ENCODE peak calls at places on chromosomes 3 and 15, in five cellular contexts. One of them, this sample, is unnamed.

GRCh38 chr3:58522759-58523425 is 14.1 kb downstream of the ACOX2 start:
- DNase-seq in HFF-Myc: no peak
- DNase-seq in osteoblast: no peak
- DNase-seq in H9: no peak
- DNase-seq in nephron progenitor cell: no peak
- DNase-seq in this sample: no peak

GRCh38 chr3:123816673-123817207 is 67.4 kb downstream of the MYLK start:
- DNase-seq in osteoblast: no peak
- DNase-seq in HFF-Myc: peak
- DNase-seq in H9: no peak
- DNase-seq in nephron progenitor cell: no peak
- DNase-seq in this sample: peak

GRCh38 chr15:96043586-96044171 is 286.8 kb upstream of the NR2F2 start:
- DNase-seq in nephron progenitor cell: no peak
- DNase-seq in H9: no peak
- DNase-seq in osteoblast: no peak
- DNase-seq in HFF-Myc: no peak
- DNase-seq in this sample: no peak

GRCh38 chr3:43770426-43771103 is 79.8 kb downstream of the ABHD5 start:
- DNase-seq in H9: no peak
- DNase-seq in osteoblast: no peak
- DNase-seq in HFF-Myc: no peak
- DNase-seq in nephron progenitor cell: no peak
- DNase-seq in this sample: no peak

GRCh38 chr3:37861540-37862051 is at the start of gene CTDSPL:
- DNase-seq in HFF-Myc: no peak
- DNase-seq in osteoblast: peak
- DNase-seq in H9: peak
- DNase-seq in nephron progenitor cell: peak
- DNase-seq in this sample: no peak

GRCh38 chr15:59838900-59839299 is 149.8 kb upstream of the BNIP2 start:
- DNase-seq in nephron progenitor cell: no peak
- DNase-seq in osteoblast: no peak
- DNase-seq in HFF-Myc: no peak
- DNase-seq in H9: no peak
- DNase-seq in this sample: peak

GRCh38 chr15:78461171-78461881 is 23.3 kb downstream of the IREB2 start:
- DNase-seq in osteoblast: no peak
- DNase-seq in H9: no peak
- DNase-seq in HFF-Myc: no peak
- DNase-seq in nephron progenitor cell: no peak
- DNase-seq in this sample: no peak

GRCh38 chr3:114128826-114129225 is 50.0 kb downstream of the DRD3 start:
- DNase-seq in H9: no peak
- DNase-seq in nephron progenitor cell: no peak
- DNase-seq in osteoblast: no peak
- DNase-seq in HFF-Myc: no peak
- DNase-seq in this sample: no peak

GRCh38 chr15:29942144-29942543 is 119.9 kb upstream of the TJP1 start:
- DNase-seq in H9: no peak
- DNase-seq in HFF-Myc: no peak
- DNase-seq in nephron progenitor cell: no peak
- DNase-seq in osteoblast: no peak
- DNase-seq in this sample: no peak

GRCh38 chr3:106943071-106943470 is 434.2 kb upstream of the CCDC54 start:
- DNase-seq in H9: no peak
- DNase-seq in HFF-Myc: no peak
- DNase-seq in nephron progenitor cell: no peak
- DNase-seq in osteoblast: no peak
- DNase-seq in this sample: no peak

GRCh38 chr15:100205549-100206295 is 136.1 kb downstream of the ADAMTS17 start:
- DNase-seq in osteoblast: no peak
- DNase-seq in HFF-Myc: no peak
- DNase-seq in nephron progenitor cell: no peak
- DNase-seq in H9: no peak
- DNase-seq in this sample: no peak

GRCh38 chr15:62125763-62126162 is 39.3 kb downstream of the C2CD4B start:
- DNase-seq in nephron progenitor cell: no peak
- DNase-seq in H9: no peak
- DNase-seq in HFF-Myc: no peak
- DNase-seq in osteoblast: no peak
- DNase-seq in this sample: no peak

GRCh38 chr15:31080618-31081017 is 20.9 kb downstream of the TRPM1 start:
- DNase-seq in H9: peak
- DNase-seq in osteoblast: peak
- DNase-seq in HFF-Myc: no peak
- DNase-seq in nephron progenitor cell: peak
- DNase-seq in this sample: peak

GRCh38 chr15:83570756-83571155 is 83.2 kb upstream of the ADAMTSL3 start:
- DNase-seq in nephron progenitor cell: no peak
- DNase-seq in osteoblast: no peak
- DNase-seq in HFF-Myc: no peak
- DNase-seq in H9: no peak
- DNase-seq in this sample: no peak

GRCh38 chr15:83569341-83569740 is 84.6 kb upstream of the ADAMTSL3 start:
- DNase-seq in H9: no peak
- DNase-seq in HFF-Myc: no peak
- DNase-seq in nephron progenitor cell: no peak
- DNase-seq in osteoblast: no peak
- DNase-seq in this sample: no peak

GRCh38 chr15:83574345-83574744 is 79.6 kb upstream of the ADAMTSL3 start:
- DNase-seq in H9: no peak
- DNase-seq in HFF-Myc: no peak
- DNase-seq in osteoblast: no peak
- DNase-seq in nephron progenitor cell: no peak
- DNase-seq in this sample: no peak

GRCh38 chr15:83567318-83567717 is 86.6 kb upstream of the ADAMTSL3 start:
- DNase-seq in HFF-Myc: no peak
- DNase-seq in osteoblast: no peak
- DNase-seq in nephron progenitor cell: no peak
- DNase-seq in H9: no peak
- DNase-seq in this sample: no peak

DNA sequence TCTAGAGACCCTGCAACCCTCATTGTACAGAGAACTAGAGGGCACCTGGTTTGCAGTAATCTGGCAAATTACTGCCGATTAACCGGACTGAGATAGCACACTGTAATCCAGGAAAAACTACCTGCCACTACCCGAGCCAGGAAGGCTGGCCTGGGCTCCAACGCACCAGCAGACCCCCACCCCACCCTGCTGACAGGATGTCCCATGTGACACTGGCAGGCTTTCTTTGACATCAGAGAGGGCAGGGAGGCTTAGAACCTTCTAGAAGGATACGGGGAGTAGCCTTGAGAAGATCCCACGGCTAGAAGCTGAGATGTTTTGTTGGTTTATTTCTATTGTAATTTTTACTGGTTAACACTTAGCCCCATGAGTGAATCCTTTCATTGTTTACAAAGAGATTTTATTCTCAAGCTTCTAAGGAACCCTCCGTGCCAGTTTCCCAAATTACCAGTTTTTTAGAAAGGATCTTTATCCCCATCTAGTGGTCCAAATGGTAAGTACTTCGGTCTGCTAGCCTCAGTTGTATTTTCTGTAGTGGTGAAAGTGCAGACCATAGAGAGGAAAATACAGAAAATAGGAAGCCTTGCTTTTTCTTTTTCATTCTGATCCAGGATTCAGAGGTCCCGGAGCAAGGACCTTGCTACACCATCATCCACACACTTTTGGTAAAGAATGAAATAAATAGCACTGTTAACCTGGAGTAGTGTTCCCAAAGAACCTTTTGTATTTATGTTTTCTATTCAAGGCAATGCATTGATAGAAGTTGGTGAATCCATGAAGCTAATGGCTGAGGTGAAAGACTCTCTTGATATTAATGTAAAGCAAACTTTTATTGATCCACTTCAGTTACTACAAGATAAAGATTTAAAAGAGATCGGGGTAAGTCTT is 81.9 kb upstream of the ADAMTSL3 start:
- DNase-seq in H9: no peak
- DNase-seq in osteoblast: peak
- DNase-seq in HFF-Myc: peak
- DNase-seq in nephron progenitor cell: no peak
- DNase-seq in this sample: no peak
- TF ChIP-seq CTCF in H9: peak
- TF ChIP-seq CTCF in osteoblast: peak
- TF ChIP-seq CTCF in HFF-Myc: peak
- TF ChIP-seq CTCF in nephron progenitor cell: peak
- TF ChIP-seq CTCF in this sample: peak

GRCh38 chr3:65635661-65636060 is 403.1 kb downstream of the MAGI1 start:
- DNase-seq in H9: no peak
- DNase-seq in nephron progenitor cell: no peak
- DNase-seq in HFF-Myc: no peak
- DNase-seq in osteoblast: no peak
- DNase-seq in this sample: no peak

GRCh38 chr3:65636326-65636725 is 402.4 kb downstream of the MAGI1 start:
- DNase-seq in osteoblast: no peak
- DNase-seq in nephron progenitor cell: no peak
- DNase-seq in H9: no peak
- DNase-seq in HFF-Myc: no peak
- DNase-seq in this sample: no peak

GRCh38 chr3:65627102-65627501 is 411.6 kb downstream of the MAGI1 start:
- DNase-seq in nephron progenitor cell: no peak
- DNase-seq in osteoblast: no peak
- DNase-seq in HFF-Myc: no peak
- DNase-seq in H9: no peak
- DNase-seq in this sample: no peak

GRCh38 chr3:65633018-65633417 is 405.7 kb downstream of the MAGI1 start:
- DNase-seq in osteoblast: no peak
- DNase-seq in H9: no peak
- DNase-seq in HFF-Myc: no peak
- DNase-seq in nephron progenitor cell: no peak
- DNase-seq in this sample: no peak

DNA sequence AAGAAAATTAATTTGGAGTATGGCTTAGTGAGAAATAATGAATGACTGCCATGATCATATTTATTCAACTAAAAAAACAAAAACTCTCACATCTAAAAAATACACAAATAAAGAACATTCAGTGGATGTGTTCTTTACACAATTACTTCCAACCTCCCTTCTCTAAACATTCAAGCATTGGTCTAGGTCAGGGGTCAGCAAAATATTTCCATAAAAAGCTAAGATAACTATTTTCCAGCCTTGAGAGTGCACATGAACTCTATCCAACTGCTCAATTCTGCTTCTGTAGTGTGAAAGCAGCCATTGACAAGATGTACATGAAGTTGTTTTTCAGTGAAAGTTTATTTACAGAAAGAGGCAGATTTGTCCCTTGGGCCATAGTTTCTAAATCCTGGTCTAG is 406.3 kb downstream of the MAGI1 start:
- DNase-seq in HFF-Myc: no peak
- DNase-seq in H9: no peak
- DNase-seq in osteoblast: no peak
- DNase-seq in nephron progenitor cell: no peak
- DNase-seq in this sample: no peak
- TF ChIP-seq CTCF in HFF-Myc: no peak
- TF ChIP-seq CTCF in H9: no peak
- TF ChIP-seq CTCF in osteoblast: no peak
- TF ChIP-seq CTCF in nephron progenitor cell: no peak
- TF ChIP-seq CTCF in this sample: no peak

GRCh38 chr15:49875392-49875791 is 243.6 kb downstream of the ATP8B4 start:
- DNase-seq in osteoblast: no peak
- DNase-seq in HFF-Myc: no peak
- DNase-seq in nephron progenitor cell: no peak
- DNase-seq in H9: no peak
- DNase-seq in this sample: no peak
- TF ChIP-seq CTCF in osteoblast: no peak
- TF ChIP-seq CTCF in HFF-Myc: no peak
- TF ChIP-seq CTCF in nephron progenitor cell: peak
- TF ChIP-seq CTCF in H9: peak
- TF ChIP-seq CTCF in this sample: no peak

GRCh38 chr3:44969170-44969569 is 6.8 kb downstream of the ZDHHC3 start:
- DNase-seq in osteoblast: no peak
- DNase-seq in H9: no peak
- DNase-seq in nephron progenitor cell: no peak
- DNase-seq in HFF-Myc: no peak
- DNase-seq in this sample: no peak
- TF ChIP-seq CTCF in osteoblast: no peak
- TF ChIP-seq CTCF in H9: no peak
- TF ChIP-seq CTCF in nephron progenitor cell: no peak
- TF ChIP-seq CTCF in HFF-Myc: no peak
- TF ChIP-seq CTCF in this sample: no peak

DNA sequence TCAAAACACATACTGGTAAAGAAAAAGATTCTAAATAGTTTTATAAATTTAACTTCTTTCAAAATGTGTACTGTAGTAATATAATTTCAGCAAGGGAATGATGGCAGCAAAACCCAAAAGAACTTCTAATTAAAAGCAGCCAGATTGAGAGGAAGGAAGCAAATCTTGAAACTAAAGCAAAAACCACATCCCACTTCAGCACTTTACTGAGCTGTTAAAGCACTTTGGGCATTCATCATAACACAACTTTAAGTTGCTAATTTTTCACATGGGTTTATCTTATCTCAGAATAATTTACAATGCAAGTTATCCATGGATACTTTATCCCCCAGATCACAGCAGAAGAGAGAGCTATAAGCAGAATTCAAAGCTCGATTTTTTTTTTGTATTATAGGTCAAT is 6.0 kb downstream of the RFC4 start:
- DNase-seq in HFF-Myc: no peak
- DNase-seq in osteoblast: no peak
- DNase-seq in H9: no peak
- DNase-seq in nephron progenitor cell: no peak
- DNase-seq in this sample: no peak
- TF ChIP-seq CTCF in HFF-Myc: no peak
- TF ChIP-seq CTCF in osteoblast: no peak
- TF ChIP-seq CTCF in H9: no peak
- TF ChIP-seq CTCF in nephron progenitor cell: no peak
- TF ChIP-seq CTCF in this sample: no peak

GRCh38 chr3:127218457-127218922 is 25.6 kb downstream of the PRR23E start:
- DNase-seq in nephron progenitor cell: no peak
- DNase-seq in osteoblast: no peak
- DNase-seq in H9: no peak
- DNase-seq in HFF-Myc: no peak
- DNase-seq in this sample: peak
- TF ChIP-seq CTCF in nephron progenitor cell: no peak
- TF ChIP-seq CTCF in osteoblast: no peak
- TF ChIP-seq CTCF in H9: no peak
- TF ChIP-seq CTCF in HFF-Myc: no peak
- TF ChIP-seq CTCF in this sample: no peak

GRCh38 chr3:22923686-22924085 is 279.4 kb upstream of the UBE2E2 start:
- DNase-seq in H9: no peak
- DNase-seq in osteoblast: no peak
- DNase-seq in nephron progenitor cell: no peak
- DNase-seq in HFF-Myc: no peak
- DNase-seq in this sample: no peak

GRCh38 chr3:22916933-22917332 is 286.2 kb upstream of the UBE2E2 start:
- DNase-seq in HFF-Myc: no peak
- DNase-seq in H9: no peak
- DNase-seq in osteoblast: no peak
- DNase-seq in nephron progenitor cell: no peak
- DNase-seq in this sample: no peak

GRCh38 chr3:22922317-22922716 is 280.8 kb upstream of the UBE2E2 start:
- DNase-seq in osteoblast: no peak
- DNase-seq in H9: no peak
- DNase-seq in HFF-Myc: no peak
- DNase-seq in nephron progenitor cell: no peak
- DNase-seq in this sample: no peak
- TF ChIP-seq CTCF in osteoblast: peak
- TF ChIP-seq CTCF in H9: peak
- TF ChIP-seq CTCF in HFF-Myc: no peak
- TF ChIP-seq CTCF in nephron progenitor cell: peak
- TF ChIP-seq CTCF in this sample: peak

This sample was measured in osteocyte.